ENCODE peak calls at places on chromosome 21, in seven cellular contexts. J is ovary; O is AG04450; A is astrocyte; F is PC-9; C is CD8-positive, alpha-beta T cell; Z is hepatocyte. P is an unnamed sample.
A peak's percentile ranks its signal among the peaks of the same experiment; 100 is the strongest.

GRCh38 chr21:27813750-27814149 is 846.9 kb upstream of the ADAMTS5 start:
- DNase-seq in J (no peak), O (no peak), A (no peak), F (no peak), C (no peak), Z (no peak), P (no peak)

GRCh38 chr21:41361053-41361785 is 608 bp upstream of the MX2 start:
- DNase-seq in J (no peak), O (no peak), A (no peak), F (no peak), C (no peak), Z (no peak), P (peak; percentile 42)

GRCh38 chr21:27570306-27570868 is 603.5 kb upstream of the ADAMTS5 start:
- DNase-seq in J (peak; percentile 43), O (peak; percentile 87), A (peak; percentile 86), F (no peak), C (no peak), Z (peak; percentile 21), P (no peak)

GRCh38 chr21:25550352-25550751 is 56.9 kb downstream of the MRPL39 start:
- DNase-seq in J (no peak), O (no peak), A (no peak), F (no peak), C (no peak), Z (no peak), P (no peak)

GRCh38 chr21:9755611-9756010 is 765.8 kb upstream of the TPTE start:
- DNase-seq in J (no peak), O (no peak), A (no peak), F (no peak), C (no peak), Z (no peak), P (no peak)

GRCh38 chr21:34792504-34793089 is 123.8 kb downstream of the CLIC6 start:
- DNase-seq in J (no peak), O (no peak), A (no peak), F (no peak), C (no peak), Z (no peak), P (peak; percentile 30)

GRCh38 chr21:33396966-33397365 is 6.2 kb upstream of the IFNGR2 start:
- DNase-seq in J (no peak), O (no peak), A (peak; percentile 81), F (no peak), C (no peak), Z (peak; percentile 29), P (no peak)

GRCh38 chr21:27804515-27804914 is 837.6 kb upstream of the ADAMTS5 start:
- DNase-seq in J (no peak), O (no peak), A (peak; percentile 6), F (no peak), C (no peak), Z (no peak), P (no peak)

GRCh38 chr21:27196651-27197050 is 229.8 kb upstream of the ADAMTS5 start:
- DNase-seq in J (no peak), O (no peak), A (no peak), F (no peak), C (no peak), Z (no peak), P (no peak)

GRCh38 chr21:26846036-26846931 is 1.1 kb upstream of the ADAMTS1 start:
- DNase-seq in J (peak; percentile 93), O (no peak), A (peak; percentile 47), F (no peak), C (no peak), Z (peak; percentile 90), P (peak; percentile 55)

GRCh38 chr21:42080788-42081083 is 9.6 kb downstream of the UMODL1 start:
- DNase-seq in J (no peak), O (peak; percentile 68), A (peak; percentile 94), F (no peak), C (no peak), Z (peak; percentile 56), P (no peak)

GRCh38 chr21:42543106-42543847 is 29.6 kb downstream of the SLC37A1 start:
- DNase-seq in J (no peak), O (no peak), A (no peak), F (no peak), C (no peak), Z (no peak), P (no peak)

GRCh38 chr21:32389337-32390015 is 3.3 kb downstream of the URB1 start:
- DNase-seq in J (no peak), O (no peak), A (peak; percentile 78), F (no peak), C (no peak), Z (no peak), P (no peak)

GRCh38 chr21:26273686-26274313 is 103.2 kb upstream of the APP start:
- DNase-seq in J (no peak), O (no peak), A (no peak), F (no peak), C (no peak), Z (no peak), P (no peak)

GRCh38 chr21:37593015-37593414 is 226.4 kb downstream of the DYRK1A start:
- DNase-seq in J (no peak), O (no peak), A (no peak), F (no peak), C (no peak), Z (no peak), P (no peak)

GRCh38 chr21:37546949-37547614 is 180.5 kb downstream of the DYRK1A start:
- DNase-seq in J (no peak), O (no peak), A (peak; percentile 66), F (no peak), C (no peak), Z (no peak), P (no peak)

GRCh38 chr21:35050348-35051286 is 1.5 kb upstream of the RUNX1 start:
- DNase-seq in J (no peak), O (no peak), A (peak; percentile 68), F (peak; percentile 46), C (no peak), Z (no peak), P (no peak)

GRCh38 chr21:37659874-37660273 is 256.4 kb downstream of the KCNJ6 start:
- DNase-seq in J (no peak), O (no peak), A (no peak), F (peak; percentile 59), C (no peak), Z (no peak), P (no peak)

GRCh38 chr21:42188663-42189062 is 30.3 kb upstream of the ABCG1 start:
- DNase-seq in J (no peak), O (no peak), A (no peak), F (no peak), C (no peak), Z (no peak), P (no peak)

GRCh38 chr21:27796106-27796505 is 829.2 kb upstream of the ADAMTS5 start:
- DNase-seq in J (no peak), O (peak; percentile 37), A (peak; percentile 44), F (no peak), C (no peak), Z (no peak), P (no peak)

GRCh38 chr21:43750339-43751033 is 25.6 kb downstream of the CSTB start:
- DNase-seq in J (no peak), O (no peak), A (no peak), F (no peak), C (no peak), Z (no peak), P (no peak)
- TF ChIP-seq CTCF in J (no peak), O (no peak), A (no peak), F (no peak), C (no peak), Z (no peak), P (no peak)

GRCh38 chr21:45140346-45140940 is 66.1 kb downstream of the ADARB1 start:
- DNase-seq in J (peak; percentile 65), O (peak; percentile 88), A (peak; percentile 91), F (peak; percentile 64), C (peak; percentile 32), Z (peak; percentile 92), P (peak; percentile 61)
- H3K4me3 ChIP-seq in J (no peak overlapping the region), O (no peak overlapping the region), A (no peak overlapping the region), F (no peak overlapping the region), C (no peak overlapping the region), Z (no peak overlapping the region), P (no peak overlapping the region)

DNA sequence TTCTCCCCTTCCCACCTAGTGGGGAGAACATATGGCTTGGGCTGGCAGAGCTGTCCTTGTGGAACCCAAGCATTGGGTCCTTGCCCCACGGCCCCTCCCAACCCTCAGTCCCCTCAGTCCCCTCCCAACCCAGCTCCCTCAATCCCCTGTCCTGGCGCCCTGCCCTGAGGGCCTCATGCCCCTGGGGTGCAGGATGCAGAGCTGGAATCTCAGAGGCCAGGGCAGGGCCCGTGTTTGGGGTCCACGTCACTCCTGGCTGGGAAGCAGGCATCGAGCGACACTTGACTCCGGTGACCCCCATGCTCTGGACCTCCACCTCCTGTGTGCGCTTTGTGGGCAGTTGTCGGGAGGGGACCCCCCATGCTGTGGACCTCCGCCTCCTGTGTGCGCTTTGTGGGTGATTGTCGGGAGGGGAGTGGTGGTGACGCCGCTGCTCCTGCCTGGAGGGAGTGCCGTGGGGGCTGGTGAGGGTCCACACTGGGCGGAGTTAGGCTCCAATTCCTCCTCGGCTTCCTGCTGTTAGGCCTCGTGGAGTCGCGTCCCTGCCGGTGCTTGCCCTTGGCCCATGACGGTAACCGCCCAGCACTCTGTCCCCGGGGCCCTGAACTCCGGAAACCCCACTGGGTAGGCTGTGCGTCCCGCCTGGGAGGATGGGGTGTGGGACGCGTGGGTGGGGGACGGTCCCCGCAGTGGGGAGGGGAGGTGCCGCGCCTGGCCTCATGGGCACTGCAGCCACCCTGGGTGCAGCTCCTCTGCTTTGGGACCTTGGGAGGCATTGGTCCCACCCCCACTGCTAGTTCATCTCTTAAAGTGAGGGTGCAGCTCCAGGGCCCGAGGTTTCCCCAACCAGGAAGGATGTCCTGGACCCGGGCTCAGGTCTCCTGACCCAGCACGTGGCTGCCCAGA is 31.2 kb downstream of the SLX9 start:
- DNase-seq in J (no peak), O (no peak), A (no peak), F (no peak), C (no peak), Z (no peak), P (no peak)
- H3K27ac ChIP-seq in J (no peak overlapping the region), O (peak overlapping the region; percentile 31), A (no peak overlapping the region), F (no peak overlapping the region), C (no peak overlapping the region), Z (no peak overlapping the region), P (no peak overlapping the region)

GRCh38 chr21:17688912-17689874 is 76.5 kb upstream of the BTG3 start:
- DNase-seq in J (peak; percentile 35), O (no peak), A (peak; percentile 56), F (peak; percentile 89), C (peak; percentile 3), Z (peak; percentile 55), P (peak; percentile 13)
- TF ChIP-seq CTCF in J (no peak), O (no peak), A (no peak), F (peak; percentile 73), C (peak; percentile 32), Z (peak; percentile 43), P (no peak)

P was measured in pancreas.